ENCODE peak calls at places on chromosomes 12 and 14, in six cellular contexts. Q is adipocyte, T is GM23338, H is GM12865, W is small intestine, L is choroid plexus epithelial cell. K is an unnamed sample.
A peak's percentile ranks its signal among the peaks of the same experiment; 100 is the strongest.

GRCh38 chr12:111788178-111788654 is 21.5 kb downstream of the ALDH2 start:
- DNase-seq in Q (peak; percentile 84), H (peak; percentile 74), W (peak; percentile 55), T (peak; percentile 36), L (peak; percentile 47), K (no peak)

GRCh38 chr12:94262228-94263010 is 114.0 kb downstream of the PLXNC1 start:
- DNase-seq in Q (peak; percentile 97), W (peak; percentile 77), T (no peak), L (peak; percentile 97), H (peak; percentile 87), K (peak; percentile 72)

GRCh38 chr14:36516719-36517241 is 3.3 kb downstream of the NKX2-1 start:
- DNase-seq in L (no peak), W (no peak), T (no peak), H (no peak), Q (no peak), K (no peak)

GRCh38 chr14:91048676-91049075 is 11.8 kb downstream of the RPS6KA5 start:
- DNase-seq in T (no peak), L (no peak), W (no peak), H (no peak), Q (no peak), K (no peak)

GRCh38 chr14:95237956-95238355 is 80.6 kb upstream of the DICER1 start:
- DNase-seq in H (no peak), W (no peak), L (peak; percentile 59), T (no peak), Q (no peak), K (no peak)

GRCh38 chr12:69630191-69630590 is 19.5 kb upstream of the LRRC10 start:
- DNase-seq in W (no peak), T (peak; percentile 54), Q (no peak), H (no peak), L (peak; percentile 15), K (no peak)

GRCh38 chr12:79725987-79726386 is 35.2 kb upstream of the PAWR start:
- DNase-seq in H (no peak), Q (peak; percentile 76), L (peak; percentile 77), T (no peak), W (no peak), K (no peak)

GRCh38 chr12:47950856-47951468 is 12.4 kb upstream of the TMEM106C start:
- DNase-seq in Q (no peak), W (no peak), T (no peak), L (no peak), H (no peak), K (no peak)

GRCh38 chr12:94186461-94187237 is 38.3 kb downstream of the PLXNC1 start:
- DNase-seq in L (peak; percentile 76), W (no peak), H (no peak), Q (peak; percentile 39), T (peak; percentile 96), K (peak; percentile 72)

GRCh38 chr12:79125358-79125757 is 260.8 kb downstream of the SYT1 start:
- DNase-seq in H (no peak), Q (no peak), L (no peak), W (no peak), T (no peak), K (no peak)

GRCh38 chr12:123278150-123278627 is 6.5 kb upstream of the CDK2AP1 start:
- DNase-seq in T (no peak), L (no peak), W (no peak), H (peak; percentile 87), Q (no peak), K (no peak)

GRCh38 chr12:92701441-92701840 is 1.3 kb upstream of the PLEKHG7 start:
- DNase-seq in W (no peak), T (no peak), L (no peak), H (no peak), Q (no peak), K (no peak)

GRCh38 chr14:69631509-69631908 is 20.1 kb downstream of the SUSD6 start:
- DNase-seq in W (no peak), L (peak; percentile 42), Q (no peak), H (no peak), T (no peak), K (no peak)

GRCh38 chr12:3243376-3244084 is 166.4 kb downstream of the TSPAN9 start:
- DNase-seq in T (no peak), Q (no peak), L (no peak), W (no peak), H (no peak), K (no peak)

GRCh38 chr14:22837750-22838538 is 1.6 kb downstream of the MMP14 start:
- DNase-seq in T (peak; percentile 71), H (no peak), Q (peak; percentile 69), W (peak; percentile 42), L (peak; percentile 73), K (no peak)
- H3K4me3 ChIP-seq in T (peak overlapping the region; percentile 95), H (no peak overlapping the region), Q (peak overlapping the region; percentile 97), W (peak overlapping the region; percentile 86), L (peak overlapping the region; percentile 97), K (peak overlapping the region; percentile 62)

DNA sequence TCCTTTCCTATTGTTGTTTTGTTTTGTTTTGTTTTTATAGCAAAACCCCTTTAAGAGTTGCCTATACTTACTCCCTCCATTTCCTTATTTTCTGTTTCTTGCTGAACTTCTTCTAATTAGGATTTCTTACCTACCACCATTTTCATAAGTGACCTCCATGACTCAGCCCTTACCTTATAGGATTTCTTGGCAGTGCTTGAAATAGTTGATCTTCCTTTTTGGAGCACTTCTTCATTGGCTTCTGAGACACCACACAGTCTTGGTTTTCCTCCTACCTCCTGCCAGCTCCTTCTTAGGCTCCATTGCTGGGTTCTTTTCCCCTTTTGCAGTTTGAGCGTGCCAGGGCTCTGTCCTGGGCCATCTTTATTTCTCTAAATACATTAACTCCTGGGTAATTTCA is 23.4 kb upstream of the EID3 start:
- DNase-seq in W (no peak), T (no peak), H (no peak), Q (no peak), L (no peak), K (no peak)
- H3K4me3 ChIP-seq in W (no peak overlapping the region), T (no peak overlapping the region), H (no peak overlapping the region), Q (peak overlapping the region; percentile 76), L (no peak overlapping the region), K (no peak overlapping the region)

DNA sequence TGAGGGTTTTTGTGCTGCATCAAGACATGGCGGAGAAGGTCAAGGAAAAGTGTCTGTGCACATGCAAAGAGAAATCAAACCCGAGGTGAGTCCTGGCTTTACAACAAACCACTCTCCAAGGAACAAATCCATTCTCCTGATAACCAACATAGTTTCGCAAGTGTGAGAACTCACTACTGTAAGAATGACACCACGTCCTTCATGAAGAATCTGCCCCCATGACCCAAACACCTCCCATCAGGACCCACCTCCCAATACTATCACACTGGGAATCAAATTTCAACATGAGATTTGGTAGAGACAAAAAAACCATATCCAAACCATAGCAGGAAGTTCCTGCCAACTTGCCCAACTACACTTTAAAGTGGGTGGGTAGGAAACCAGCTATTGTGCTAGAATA is 2.4 kb upstream of the ERC1 start:
- DNase-seq in L (peak; percentile 34), W (no peak), H (no peak), T (no peak), Q (peak; percentile 14), K (no peak)
- H3K4me3 ChIP-seq in L (no peak overlapping the region), W (no peak overlapping the region), H (no peak overlapping the region), T (no peak overlapping the region), Q (peak overlapping the region; percentile 94), K (peak overlapping the region; percentile 91)

GRCh38 chr12:53200458-53201169 is 6.4 kb downstream of the ITGB7 start:
- DNase-seq in W (no peak), L (no peak), H (peak; percentile 88), Q (no peak), T (no peak), K (no peak)
- H3K4me3 ChIP-seq in W (no peak overlapping the region), L (no peak overlapping the region), H (peak overlapping the region; percentile 65), Q (no peak overlapping the region), T (no peak overlapping the region), K (no peak overlapping the region)

DNA sequence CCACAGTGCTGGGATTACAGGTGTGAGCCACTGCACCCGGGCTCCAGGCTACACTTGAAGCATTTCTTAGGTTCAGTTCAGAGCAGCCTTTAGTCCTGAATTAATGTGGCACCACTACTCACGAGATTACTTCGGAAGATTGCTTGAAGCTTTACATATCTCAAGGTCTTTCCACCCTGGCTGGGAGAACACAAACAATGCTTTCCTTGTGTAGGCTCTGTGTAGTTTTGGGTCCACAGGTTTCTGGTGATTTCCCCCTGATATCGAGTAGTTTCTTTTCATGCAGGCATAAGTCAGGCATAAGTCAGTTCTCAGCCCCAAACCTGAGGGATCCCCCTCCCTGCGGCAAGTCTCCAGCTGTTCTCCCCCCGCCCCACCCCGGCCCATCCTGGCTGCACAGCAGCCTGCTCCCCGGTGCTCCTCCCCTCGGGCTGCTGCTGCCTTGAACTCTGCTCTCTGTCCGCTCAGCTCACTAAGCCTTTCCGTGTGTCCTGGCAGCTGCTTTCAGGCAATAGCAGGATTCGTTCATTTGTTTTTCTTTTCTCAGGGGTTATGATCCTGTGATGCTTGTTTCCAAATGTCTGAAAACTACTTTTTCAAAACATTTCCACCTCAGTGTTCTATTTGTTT is 417.7 kb downstream of the TMEM121 start:
- DNase-seq in L (no peak), Q (no peak), W (peak; percentile 54), H (no peak), T (no peak), K (no peak)
- H3K4me3 ChIP-seq in L (no peak overlapping the region), Q (no peak overlapping the region), W (no peak overlapping the region), H (no peak overlapping the region), T (no peak overlapping the region), K (no peak overlapping the region)

DNA sequence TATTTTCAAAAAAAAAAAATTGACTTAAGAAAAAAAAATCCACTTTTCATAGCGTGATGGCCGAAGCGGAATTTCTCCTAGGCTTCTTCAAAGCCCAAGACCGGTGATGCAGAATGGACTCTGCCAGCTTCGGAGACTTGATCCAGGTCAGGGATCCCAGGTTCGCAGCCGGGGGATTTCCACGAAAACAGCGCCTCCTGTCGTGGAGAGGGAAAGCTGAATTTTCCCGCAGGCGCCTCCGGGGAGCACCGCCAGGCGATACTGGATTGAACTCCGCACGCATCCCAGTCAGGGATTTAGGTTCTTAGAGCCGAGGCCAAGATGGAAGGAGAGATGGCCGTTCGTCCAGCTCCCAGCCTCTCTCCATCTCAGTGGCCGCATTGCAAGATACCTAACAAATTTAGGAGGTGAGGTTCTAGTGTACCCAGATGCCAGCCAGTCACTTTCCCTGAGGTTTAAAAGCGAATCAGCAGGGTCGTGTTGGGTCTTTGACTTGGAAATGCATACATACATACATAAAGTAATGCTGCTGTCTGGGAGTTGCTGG is 2.2 kb downstream of the TTC6 start:
- DNase-seq in T (peak; percentile 79), H (no peak), Q (peak; percentile 31), L (peak; percentile 23), W (no peak), K (no peak)
- H3K4me3 ChIP-seq in T (peak overlapping the region; percentile 55), H (no peak overlapping the region), Q (no peak overlapping the region), L (no peak overlapping the region), W (no peak overlapping the region), K (no peak overlapping the region)

GRCh38 chr14:51657762-51658161 is 6.1 kb downstream of the FRMD6 start:
- DNase-seq in W (no peak), H (no peak), L (no peak), T (no peak), Q (no peak), K (no peak)
- H3K4me3 ChIP-seq in W (no peak overlapping the region), H (no peak overlapping the region), L (no peak overlapping the region), T (no peak overlapping the region), Q (no peak overlapping the region), K (no peak overlapping the region)

K was measured in dorsolateral prefrontal cortex.